ENCODE peak calls at places on chromosomes 4 and X, in seven cellular contexts. U is WERI-Rb-1, D is C1 segment of cervical spinal cord, H is T-helper 2 cell, B is Daoy, O is amniotic stem cell, S is HuH-7.5. A is an unnamed sample.

GRCh38 chrX:103464071-103464773 is 55.1 kb downstream of the RAB40A start:
- DNase-seq in U (peak; percentile 29), D (no peak), H (peak; percentile 43), B (peak; percentile 41), O (peak; percentile 0), S (no peak), A (peak; percentile 37)

GRCh38 chr4:137768196-137768595 is 235.9 kb upstream of the PCDH18 start:
- DNase-seq in U (no peak), D (no peak), H (no peak), B (no peak), O (peak; percentile 12), S (no peak), A (no peak)

GRCh38 chr4:16721618-16722291 is 176.7 kb downstream of the LDB2 start:
- DNase-seq in U (no peak), D (no peak), H (peak; percentile 38), B (peak; percentile 16), O (peak; percentile 50), S (peak; percentile 12), A (no peak)

GRCh38 chr4:176810481-176811249 is 17.9 kb upstream of the VEGFC start:
- DNase-seq in U (no peak), D (no peak), H (no peak), B (no peak), O (no peak), S (no peak), A (no peak)

GRCh38 chr4:180665994-180666818 is 1577.0 kb upstream of the TENM3 start:
- DNase-seq in U (peak; percentile 64), D (peak; percentile 20), H (peak; percentile 36), B (peak; percentile 59), O (peak; percentile 46), S (no peak), A (peak; percentile 50)

GRCh38 chr4:35105486-35105885 is 1138.8 kb downstream of the ARAP2 start:
- DNase-seq in U (no peak), D (no peak), H (no peak), B (no peak), O (no peak), S (no peak), A (no peak)

GRCh38 chrX:18668468-18668867 is 3.4 kb downstream of the RS1 start:
- DNase-seq in U (no peak), D (no peak), H (no peak), B (no peak), O (no peak), S (no peak), A (peak; percentile 30)

GRCh38 chrX:433771-434170 is 47.1 kb upstream of the PPP2R3B start:
- DNase-seq in U (no peak), D (no peak), H (no peak), B (no peak), O (no peak), S (no peak), A (no peak)

GRCh38 chrX:110219920-110220319 is 98.0 kb downstream of the AMMECR1 start:
- DNase-seq in U (no peak), D (no peak), H (no peak), B (peak; percentile 6), O (no peak), S (no peak), A (no peak)

GRCh38 chrX:108735087-108735679 is 1.2 kb downstream of the IRS4 start:
- DNase-seq in U (no peak), D (no peak), H (no peak), B (no peak), O (no peak), S (peak; percentile 57), A (peak; percentile 24)

GRCh38 chr4:169314906-169315305 is 44.1 kb upstream of the SH3RF1 start:
- DNase-seq in U (no peak), D (peak; percentile 2), H (no peak), B (peak; percentile 63), O (no peak), S (peak; percentile 49), A (no peak)

GRCh38 chrX:131917588-131917987 is 105.5 kb upstream of the STK26 start:
- DNase-seq in U (no peak), D (no peak), H (no peak), B (no peak), O (no peak), S (no peak), A (no peak)

GRCh38 chrX:72169008-72169728 is 12.4 kb upstream of the PIN4 start:
- DNase-seq in U (no peak), D (no peak), H (peak; percentile 90), B (peak; percentile 3), O (no peak), S (no peak), A (no peak)

GRCh38 chrX:2576793-2577192 is 76.0 kb upstream of the DHRSX start:
- DNase-seq in U (no peak), D (no peak), H (no peak), B (peak; percentile 41), O (no peak), S (no peak), A (no peak)

GRCh38 chr4:152258804-152259708 is 276.8 kb downstream of the FBXW7 start:
- DNase-seq in U (no peak), D (no peak), H (no peak), B (no peak), O (peak; percentile 24), S (no peak), A (no peak)

GRCh38 chr4:3059090-3059428 is 15.3 kb downstream of the HTT-AS start:
- DNase-seq in U (no peak), D (no peak), H (no peak), B (no peak), O (no peak), S (no peak), A (no peak)

GRCh38 chrX:153732406-153732805 is 7.8 kb downstream of the ABCD1 start:
- DNase-seq in U (no peak), D (no peak), H (no peak), B (no peak), O (no peak), S (no peak), A (no peak)

GRCh38 chr4:47933798-47934197 is 19.4 kb upstream of the NFXL1 start:
- DNase-seq in U (no peak), D (no peak), H (peak; percentile 56), B (peak; percentile 10), O (peak; percentile 47), S (no peak), A (no peak)

GRCh38 chrX:74467656-74468055 is 46.4 kb downstream of the SLC16A2 start:
- DNase-seq in U (no peak), D (no peak), H (no peak), B (no peak), O (no peak), S (no peak), A (no peak)

GRCh38 chr4:16591867-16592266 is 306.6 kb downstream of the LDB2 start:
- DNase-seq in U (peak; percentile 89), D (peak; percentile 23), H (no peak), B (no peak), O (no peak), S (no peak), A (peak; percentile 58)

GRCh38 chrX:153968754-153969124 is 2.9 kb downstream of the HCFC1 start:
- DNase-seq in U (peak; percentile 79), D (no peak), H (peak; percentile 67), B (no peak), O (no peak), S (no peak), A (no peak)

GRCh38 chrX:10064736-10065135 is 92.0 kb upstream of the CLCN4 start:
- DNase-seq in U (no peak), D (no peak), H (no peak), B (no peak), O (no peak), S (no peak), A (no peak)

GRCh38 chrX:18895157-18895952 is 88.6 kb downstream of the PHKA2 start:
- DNase-seq in U (peak; percentile 79), D (no peak), H (no peak), B (no peak), O (no peak), S (no peak), A (no peak)

A was measured in glutamatergic neuron.